ENCODE peak calls at places on chromosomes 2 and 18, in eight cellular contexts. R is fibroblast of lung, G is A549, K is psoas muscle, F is cardiac muscle cell, B is fibroblast of mammary gland, V is AG10803, D is HCT116. L is an unnamed sample.

GRCh38 chr2:7612969-7613368 is 695.8 kb downstream of the RNF144A start:
- DNase-seq in R (no peak), G (no peak), K (no peak), F (no peak), B (peak), V (peak), D (no peak), L (no peak)

GRCh38 chr2:109467701-109468100 is 146.1 kb downstream of the SEPTIN10 start:
- DNase-seq in R (no peak), G (no peak), K (no peak), F (no peak), B (no peak), V (no peak), D (no peak), L (no peak)

GRCh38 chr2:3207091-3207491 is 170.5 kb downstream of the EIPR1 start:
- DNase-seq in R (no peak), G (no peak), K (no peak), F (no peak), B (no peak), V (no peak), D (no peak), L (no peak)

GRCh38 chr2:179991344-179991743 is 15.8 kb downstream of the CWC22 start:
- DNase-seq in R (no peak), G (no peak), K (no peak), F (no peak), B (peak), V (peak), D (no peak), L (no peak)

GRCh38 chr2:85063981-85064599 is 69.1 kb upstream of the TCF7L1 start:
- DNase-seq in R (no peak), G (no peak), K (no peak), F (no peak), B (peak), V (peak), D (no peak), L (no peak)

GRCh38 chr18:657998-658946 is 819 bp downstream of the TYMS start:
- DNase-seq in R (peak), G (peak), K (peak), F (peak), B (peak), V (peak), D (peak), L (peak)

GRCh38 chr18:13254971-13255927 is 36.7 kb downstream of the LDLRAD4 start:
- DNase-seq in R (no peak), G (no peak), K (no peak), F (no peak), B (no peak), V (no peak), D (no peak), L (no peak)

GRCh38 chr18:13500227-13500865 is 226.0 kb downstream of the FAM210A start:
- DNase-seq in R (peak), G (peak), K (peak), F (peak), B (peak), V (peak), D (no peak), L (peak)

GRCh38 chr2:48900321-48901014 is 144.9 kb upstream of the LHCGR start:
- DNase-seq in R (no peak), G (no peak), K (no peak), F (no peak), B (peak), V (peak), D (no peak), L (no peak)

GRCh38 chr2:182049783-182050182 is 64.1 kb downstream of the PPP1R1C start:
- DNase-seq in R (no peak), G (no peak), K (no peak), F (no peak), B (no peak), V (no peak), D (no peak), L (no peak)

GRCh38 chr2:230713331-230714121 is 884 bp downstream of the CAB39 start:
- DNase-seq in R (no peak), G (peak), K (peak), F (peak), B (no peak), V (peak), D (no peak), L (no peak)

GRCh38 chr2:132416080-132416911 is at the start of gene GPR39:
- DNase-seq in R (peak), G (peak), K (peak), F (peak), B (peak), V (peak), D (peak), L (peak)

GRCh38 chr2:121128741-121129659 is 156.0 kb downstream of the TFCP2L1 start:
- DNase-seq in R (peak), G (peak), K (no peak), F (peak), B (peak), V (no peak), D (peak), L (peak)

GRCh38 chr18:48838921-48839818 is 111.6 kb downstream of the SMAD7 start:
- DNase-seq in R (peak), G (no peak), K (no peak), F (no peak), B (peak), V (peak), D (no peak), L (peak)

GRCh38 chr2:165149439-165149838 is 54.4 kb downstream of the SCN3A start:
- DNase-seq in R (no peak), G (no peak), K (no peak), F (no peak), B (no peak), V (no peak), D (no peak), L (no peak)

GRCh38 chr2:106975641-106976040 is 89.7 kb upstream of the ST6GAL2 start:
- DNase-seq in R (no peak), G (no peak), K (no peak), F (no peak), B (peak), V (peak), D (no peak), L (no peak)

GRCh38 chr2:106976548-106976947 is 90.6 kb upstream of the ST6GAL2 start:
- DNase-seq in R (no peak), G (no peak), K (no peak), F (no peak), B (no peak), V (no peak), D (no peak), L (no peak)

GRCh38 chr2:106972782-106973181 is 86.8 kb upstream of the ST6GAL2 start:
- DNase-seq in R (no peak), G (no peak), K (no peak), F (no peak), B (no peak), V (peak), D (no peak), L (no peak)

GRCh38 chr2:106977707-106978106 is 91.7 kb upstream of the ST6GAL2 start:
- DNase-seq in R (peak), G (no peak), K (no peak), F (no peak), B (peak), V (no peak), D (no peak), L (peak)

DNA sequence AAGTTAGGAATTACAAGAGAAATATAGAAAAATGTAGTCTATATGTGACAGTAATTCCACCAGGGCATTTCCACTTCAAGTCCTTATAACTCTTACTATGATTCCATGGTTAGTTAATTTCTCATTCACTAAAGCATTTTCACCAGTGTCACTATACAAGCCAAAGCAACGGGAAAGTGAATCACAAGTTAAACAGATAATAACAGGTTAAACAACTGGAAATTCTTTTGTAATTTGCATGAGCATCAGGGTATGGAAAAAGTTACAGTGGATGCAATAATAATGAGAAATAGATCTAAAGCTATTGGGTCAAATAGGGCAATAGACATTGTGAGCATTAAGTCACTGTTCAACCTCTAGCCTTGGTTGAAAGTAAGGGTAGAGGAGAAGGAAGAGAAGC is 88.9 kb upstream of the ST6GAL2 start:
- DNase-seq in R (no peak), G (no peak), K (no peak), F (no peak), B (no peak), V (no peak), D (no peak), L (no peak)
- TF ChIP-seq CTCF in R (no peak), G (no peak), K (no peak), F (no peak), B (no peak), V (no peak), D (no peak), L (no peak)

GRCh38 chr2:226520723-226521122 is 278.9 kb downstream of the IRS1 start:
- DNase-seq in R (no peak), G (no peak), K (no peak), F (no peak), B (no peak), V (no peak), D (no peak), L (no peak)

GRCh38 chr2:226526731-226527130 is 272.9 kb downstream of the IRS1 start:
- DNase-seq in R (peak), G (no peak), K (no peak), F (no peak), B (peak), V (peak), D (no peak), L (peak)

GRCh38 chr2:226529556-226529955 is 270.1 kb downstream of the IRS1 start:
- DNase-seq in R (no peak), G (no peak), K (no peak), F (no peak), B (no peak), V (no peak), D (no peak), L (no peak)

DNA sequence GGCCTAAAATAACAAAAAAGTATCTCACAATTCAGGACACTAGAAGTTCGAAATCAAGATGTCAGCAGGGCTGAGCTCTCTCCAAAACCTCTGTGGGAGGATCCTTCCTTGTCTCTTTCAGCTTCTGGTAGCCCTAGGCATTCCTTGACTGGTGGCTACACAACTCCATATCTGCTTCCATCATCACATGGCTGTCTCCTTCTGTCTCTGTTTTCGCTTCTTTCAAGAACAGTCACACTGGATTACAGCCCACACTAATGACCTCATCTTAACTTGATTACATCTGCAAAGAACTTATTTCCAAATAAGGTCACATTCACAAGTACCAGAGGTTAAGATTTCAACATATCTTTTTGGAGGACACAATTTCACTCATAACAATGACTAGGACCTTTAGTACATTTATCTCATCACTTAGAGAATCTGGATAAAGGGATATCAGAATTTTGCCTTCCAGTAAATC is 275.2 kb downstream of the IRS1 start:
- DNase-seq in R (peak), G (peak), K (no peak), F (no peak), B (peak), V (peak), D (no peak), L (peak)
- H3K4me3 ChIP-seq in R (no peak), G (no peak), K (no peak), F (no peak), B (no peak), V (no peak), D (no peak), L (no peak)

DNA sequence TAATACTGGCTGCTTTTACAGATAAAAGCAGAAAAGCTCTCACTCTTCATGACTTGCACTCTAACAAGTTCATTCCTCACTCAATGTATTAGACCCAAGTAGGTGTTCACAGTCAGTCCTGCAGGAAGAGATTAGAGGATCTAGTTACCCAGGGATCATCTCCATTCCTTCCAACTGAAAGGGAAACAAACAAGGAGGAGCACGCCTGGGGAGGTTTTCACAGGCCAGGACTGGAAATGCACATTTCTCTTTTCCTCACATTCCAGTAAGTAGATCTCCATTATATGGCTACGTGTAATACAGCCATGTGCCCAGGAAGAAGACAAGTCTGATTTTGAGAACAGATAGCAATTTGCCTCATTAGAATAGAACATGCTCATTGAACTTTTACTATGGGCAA is 1132.2 kb upstream of the FAM98A start:
- DNase-seq in R (no peak), G (no peak), K (no peak), F (no peak), B (no peak), V (no peak), D (no peak), L (no peak)
- TF ChIP-seq CTCF in R (no peak), G (no peak), K (no peak), F (no peak), B (no peak), V (no peak), D (no peak), L (no peak)

GRCh38 chr2:176137883-176138282 is 8.4 kb downstream of the HOXD8 start:
- DNase-seq in R (no peak), G (no peak), K (no peak), F (no peak), B (peak), V (peak), D (no peak), L (peak)

GRCh38 chr2:176138526-176139169 is 9.1 kb downstream of the HOXD8 start:
- DNase-seq in R (no peak), G (no peak), K (no peak), F (no peak), B (peak), V (peak), D (no peak), L (peak)

GRCh38 chr2:176139170-176139611 is 9.7 kb downstream of the HOXD8 start:
- DNase-seq in R (no peak), G (no peak), K (no peak), F (no peak), B (peak), V (peak), D (no peak), L (peak)

GRCh38 chr2:176136375-176137248 is 7.1 kb downstream of the HOXD8 start:
- DNase-seq in R (no peak), G (peak), K (peak), F (peak), B (peak), V (peak), D (no peak), L (peak)

GRCh38 chr2:176137249-176137573 is 7.7 kb downstream of the HOXD8 start:
- DNase-seq in R (no peak), G (no peak), K (no peak), F (no peak), B (no peak), V (no peak), D (no peak), L (no peak)
- H3K4me3 ChIP-seq in R (no peak), G (peak), K (peak), F (peak), B (peak), V (peak), D (peak), L (peak)

DNA sequence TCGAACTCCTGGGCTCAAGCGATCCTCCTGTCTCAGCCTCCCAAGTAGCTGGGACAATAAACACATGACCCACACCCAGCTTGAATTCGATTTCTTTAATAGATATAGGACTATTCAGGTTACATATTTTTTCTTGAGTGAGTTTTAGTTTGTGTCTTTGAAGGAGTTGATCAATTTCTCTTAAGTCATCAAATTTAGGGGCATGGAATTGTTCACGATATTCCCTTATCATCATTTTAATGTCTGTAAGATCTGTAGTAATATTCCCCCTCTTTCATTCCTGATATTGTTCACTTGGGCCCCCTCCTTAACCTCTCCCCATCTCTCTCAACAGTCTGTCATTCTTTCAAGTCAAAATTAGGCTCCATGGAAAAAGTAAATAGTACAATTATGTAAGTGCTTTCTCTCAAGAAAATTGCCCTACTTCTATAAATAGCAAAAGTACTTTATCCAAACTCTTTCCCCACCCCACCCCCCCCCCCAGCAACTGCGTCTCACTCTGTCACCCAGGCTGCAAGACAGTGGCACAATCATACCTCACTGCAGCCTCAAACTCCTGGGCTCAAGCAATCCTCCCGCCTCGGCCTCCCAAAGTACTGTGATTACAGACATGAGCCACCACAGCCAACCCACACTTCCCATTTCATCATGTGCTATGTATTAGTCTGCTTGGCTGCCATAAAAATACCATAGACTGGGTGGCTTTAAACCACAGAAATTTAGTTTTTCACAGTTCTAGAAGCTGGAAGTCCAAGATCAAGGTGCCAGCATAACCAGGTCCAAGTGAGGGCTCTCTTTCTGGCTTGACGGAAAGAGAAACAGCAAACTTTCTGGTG is 20.1 kb downstream of the WDR33 start:
- DNase-seq in R (no peak), G (no peak), K (no peak), F (no peak), B (no peak), V (peak), D (no peak), L (no peak)
- TF ChIP-seq CTCF in R (no peak), G (no peak), K (no peak), F (no peak), B (no peak), V (no peak), D (no peak), L (no peak)

GRCh38 chr2:54671875-54672586 is 51.4 kb upstream of the EML6 start:
- DNase-seq in R (peak), G (no peak), K (no peak), F (no peak), B (peak), V (peak), D (no peak), L (peak)

GRCh38 chr2:54675738-54676137 is 47.7 kb upstream of the EML6 start:
- DNase-seq in R (no peak), G (no peak), K (peak), F (no peak), B (no peak), V (no peak), D (no peak), L (no peak)

GRCh38 chr2:54672587-54673456 is 50.6 kb upstream of the EML6 start:
- DNase-seq in R (no peak), G (no peak), K (no peak), F (no peak), B (peak), V (peak), D (no peak), L (peak)

GRCh38 chr2:54675281-54675680 is 48.2 kb upstream of the EML6 start:
- DNase-seq in R (no peak), G (no peak), K (no peak), F (no peak), B (no peak), V (no peak), D (no peak), L (no peak)

GRCh38 chr2:54673501-54673998 is 49.9 kb upstream of the EML6 start:
- DNase-seq in R (peak), G (no peak), K (peak), F (no peak), B (peak), V (peak), D (no peak), L (peak)
- H3K4me3 ChIP-seq in R (no peak), G (no peak), K (peak), F (no peak), B (no peak), V (no peak), D (no peak), L (no peak)

GRCh38 chr2:71069376-71069775 is 928 bp downstream of the NAGK start:
- DNase-seq in R (no peak), G (no peak), K (no peak), F (no peak), B (peak), V (peak), D (no peak), L (peak)

GRCh38 chr2:71072492-71072891 is 4.0 kb downstream of the NAGK start:
- DNase-seq in R (no peak), G (no peak), K (no peak), F (no peak), B (no peak), V (no peak), D (no peak), L (no peak)

GRCh38 chr2:71068218-71069035 is at the start of gene NAGK:
- DNase-seq in R (peak), G (peak), K (peak), F (peak), B (peak), V (peak), D (peak), L (peak)

GRCh38 chr2:71071681-71072398 is 3.4 kb downstream of the NAGK start:
- DNase-seq in R (no peak), G (no peak), K (no peak), F (no peak), B (no peak), V (no peak), D (no peak), L (peak)

GRCh38 chr2:71070294-71071025 is 2.0 kb downstream of the NAGK start:
- DNase-seq in R (peak), G (peak), K (no peak), F (peak), B (peak), V (peak), D (peak), L (peak)
- TF ChIP-seq CTCF in R (peak), G (peak), K (no peak), F (peak), B (peak), V (peak), D (peak), L (peak)

DNA sequence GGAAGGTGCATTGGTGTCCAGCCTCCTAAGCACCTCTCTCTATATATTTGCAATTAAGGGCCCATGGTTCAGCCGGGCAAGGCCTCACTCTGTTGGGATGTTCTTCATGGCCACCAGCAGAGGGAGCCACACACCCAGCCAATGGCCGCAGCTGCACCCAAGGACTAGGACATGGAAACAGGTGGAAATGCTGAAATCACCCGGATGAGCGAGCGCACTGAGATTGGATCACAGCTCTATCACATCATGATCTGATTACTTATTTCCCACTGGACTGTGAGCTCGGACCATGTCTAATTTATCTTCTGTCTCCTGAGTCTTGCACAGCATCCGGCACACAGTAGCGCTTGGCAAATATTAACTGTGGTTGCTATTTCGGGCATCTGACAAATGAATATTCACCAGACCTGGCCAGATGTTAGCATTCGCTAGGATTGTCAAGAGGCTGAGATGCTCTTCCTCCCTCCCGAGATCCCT is 31.2 kb downstream of the KIF3C start:
- DNase-seq in R (peak), G (peak), K (peak), F (peak), B (peak), V (peak), D (peak), L (peak)
- H3K4me3 ChIP-seq in R (no peak), G (peak), K (peak), F (no peak), B (no peak), V (no peak), D (peak), L (no peak)